ENCODE peak calls at places on chromosomes 7 and 10, in seven cellular contexts. One of them, this sample, is unnamed. For H3K36me3, the result is how much of the 10 kb centered on the place peaks cover.

GRCh38 chr10:132464256-132465192 is 67.5 kb downstream of the PWWP2B start:
- DNase-seq in stomach: peak
- DNase-seq in Peyer's patch: peak
- DNase-seq in hepatocyte: peak
- DNase-seq in MM.1S: no peak
- DNase-seq in cardiac muscle cell: peak
- DNase-seq in bronchial epithelial cell: no peak
- DNase-seq in this sample: no peak

GRCh38 chr10:89981891-89982290 is 280.5 kb downstream of the KIF20B start:
- DNase-seq in stomach: no peak
- DNase-seq in Peyer's patch: no peak
- DNase-seq in hepatocyte: no peak
- DNase-seq in MM.1S: no peak
- DNase-seq in cardiac muscle cell: peak
- DNase-seq in bronchial epithelial cell: peak
- DNase-seq in this sample: no peak

GRCh38 chr7:117960351-117960750 is 87.1 kb upstream of the CTTNBP2 start:
- DNase-seq in stomach: no peak
- DNase-seq in Peyer's patch: no peak
- DNase-seq in hepatocyte: no peak
- DNase-seq in MM.1S: no peak
- DNase-seq in cardiac muscle cell: no peak
- DNase-seq in bronchial epithelial cell: no peak
- DNase-seq in this sample: no peak

GRCh38 chr10:104327745-104328635 is 10.3 kb downstream of the ITPRIP start:
- DNase-seq in stomach: no peak
- DNase-seq in Peyer's patch: peak
- DNase-seq in hepatocyte: peak
- DNase-seq in MM.1S: no peak
- DNase-seq in cardiac muscle cell: peak
- DNase-seq in bronchial epithelial cell: peak
- DNase-seq in this sample: no peak

GRCh38 chr10:7121154-7121797 is 289.6 kb downstream of the SFMBT2 start:
- DNase-seq in stomach: peak
- DNase-seq in Peyer's patch: peak
- DNase-seq in hepatocyte: peak
- DNase-seq in MM.1S: peak
- DNase-seq in cardiac muscle cell: peak
- DNase-seq in bronchial epithelial cell: no peak
- DNase-seq in this sample: peak

GRCh38 chr10:102457591-102458150 is 6.3 kb upstream of the C10orf95 start:
- DNase-seq in stomach: no peak
- DNase-seq in Peyer's patch: no peak
- DNase-seq in hepatocyte: no peak
- DNase-seq in MM.1S: no peak
- DNase-seq in cardiac muscle cell: no peak
- DNase-seq in bronchial epithelial cell: no peak
- DNase-seq in this sample: no peak

GRCh38 chr10:37488792-37489657 is 363.6 kb downstream of the ANKRD30A start:
- DNase-seq in stomach: no peak
- DNase-seq in Peyer's patch: no peak
- DNase-seq in hepatocyte: no peak
- DNase-seq in MM.1S: no peak
- DNase-seq in cardiac muscle cell: no peak
- DNase-seq in bronchial epithelial cell: peak
- DNase-seq in this sample: peak

GRCh38 chr7:42792841-42793240 is 119.0 kb downstream of the C7orf25 start:
- DNase-seq in stomach: no peak
- DNase-seq in Peyer's patch: no peak
- DNase-seq in hepatocyte: no peak
- DNase-seq in MM.1S: no peak
- DNase-seq in cardiac muscle cell: no peak
- DNase-seq in bronchial epithelial cell: no peak
- DNase-seq in this sample: no peak

GRCh38 chr10:120749032-120749431 is 102.1 kb upstream of the WDR11 start:
- DNase-seq in stomach: no peak
- DNase-seq in Peyer's patch: no peak
- DNase-seq in hepatocyte: no peak
- DNase-seq in MM.1S: no peak
- DNase-seq in cardiac muscle cell: no peak
- DNase-seq in bronchial epithelial cell: no peak
- DNase-seq in this sample: no peak

GRCh38 chr10:34280599-34281374 is 534.3 kb downstream of the PARD3 start:
- DNase-seq in stomach: no peak
- DNase-seq in Peyer's patch: no peak
- DNase-seq in hepatocyte: peak
- DNase-seq in MM.1S: no peak
- DNase-seq in cardiac muscle cell: peak
- DNase-seq in bronchial epithelial cell: peak
- DNase-seq in this sample: no peak

GRCh38 chr10:132387723-132388210 is 9.2 kb upstream of the PWWP2B start:
- DNase-seq in stomach: peak
- DNase-seq in Peyer's patch: peak
- DNase-seq in hepatocyte: peak
- DNase-seq in MM.1S: no peak
- DNase-seq in cardiac muscle cell: peak
- DNase-seq in bronchial epithelial cell: no peak
- DNase-seq in this sample: peak

GRCh38 chr10:6416892-6417512 is 163.1 kb downstream of the PRKCQ start:
- DNase-seq in stomach: no peak
- DNase-seq in Peyer's patch: no peak
- DNase-seq in hepatocyte: peak
- DNase-seq in MM.1S: peak
- DNase-seq in cardiac muscle cell: peak
- DNase-seq in bronchial epithelial cell: peak
- DNase-seq in this sample: no peak

GRCh38 chr7:30238721-30239441 is 45.5 kb upstream of the ZNRF2 start:
- DNase-seq in stomach: peak
- DNase-seq in Peyer's patch: no peak
- DNase-seq in hepatocyte: peak
- DNase-seq in MM.1S: peak
- DNase-seq in cardiac muscle cell: peak
- DNase-seq in bronchial epithelial cell: peak
- DNase-seq in this sample: no peak

GRCh38 chr10:114709966-114710365 is 51.9 kb upstream of the ABLIM1 start:
- DNase-seq in stomach: no peak
- DNase-seq in Peyer's patch: no peak
- DNase-seq in hepatocyte: no peak
- DNase-seq in MM.1S: no peak
- DNase-seq in cardiac muscle cell: peak
- DNase-seq in bronchial epithelial cell: peak
- DNase-seq in this sample: no peak

GRCh38 chr7:123218866-123219265 is 19.1 kb upstream of the SLC13A1 start:
- DNase-seq in stomach: no peak
- DNase-seq in Peyer's patch: no peak
- DNase-seq in hepatocyte: no peak
- DNase-seq in MM.1S: no peak
- DNase-seq in cardiac muscle cell: no peak
- DNase-seq in bronchial epithelial cell: no peak
- DNase-seq in this sample: no peak

DNA sequence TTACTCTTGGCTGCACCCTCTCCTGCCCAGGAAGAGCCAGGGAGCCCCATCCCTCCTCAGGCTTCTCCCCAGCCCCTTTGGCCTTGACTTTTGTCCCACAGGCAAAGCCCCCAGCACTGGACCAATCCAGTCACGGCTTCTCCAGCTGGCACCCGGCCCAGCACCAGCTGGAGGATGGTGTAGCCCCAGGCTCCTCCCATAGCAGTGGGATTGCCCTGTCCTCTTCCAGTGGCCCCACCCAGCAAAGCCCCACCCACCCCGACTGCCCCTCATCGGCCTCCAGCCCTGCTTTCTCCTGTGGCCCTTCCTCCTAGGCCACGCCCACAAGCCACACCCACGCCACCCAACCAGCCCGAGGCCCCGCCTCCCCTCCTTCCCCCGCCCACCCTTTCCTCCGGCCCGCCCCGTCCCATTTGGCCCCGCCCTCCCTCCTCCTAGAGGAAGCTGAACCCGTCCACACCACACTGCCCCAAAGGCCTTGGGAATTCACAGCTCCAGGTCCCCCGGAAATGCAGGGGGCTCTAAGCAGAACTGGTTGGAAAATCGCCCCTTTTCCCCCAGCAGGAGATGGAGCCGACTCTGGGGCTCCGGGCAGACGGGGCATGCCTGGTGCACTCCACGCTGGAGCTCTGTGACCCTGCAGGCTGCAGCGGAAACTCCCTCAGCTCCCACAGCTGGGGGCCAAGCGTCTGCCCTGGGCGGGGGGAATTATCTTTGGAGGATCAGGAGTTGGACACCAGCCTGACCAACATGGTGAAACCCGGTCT is 25.2 kb downstream of the GET4 start:
- DNase-seq in stomach: peak
- DNase-seq in Peyer's patch: peak
- DNase-seq in hepatocyte: peak
- DNase-seq in MM.1S: no peak
- DNase-seq in cardiac muscle cell: peak
- DNase-seq in bronchial epithelial cell: peak
- DNase-seq in this sample: peak
- H3K36me3 ChIP-seq in stomach: half or more
- H3K36me3 ChIP-seq in Peyer's patch: under half
- H3K36me3 ChIP-seq in hepatocyte: under half
- H3K36me3 ChIP-seq in MM.1S: under half
- H3K36me3 ChIP-seq in cardiac muscle cell: under half
- H3K36me3 ChIP-seq in bronchial epithelial cell: under half
- H3K36me3 ChIP-seq in this sample: under half

DNA sequence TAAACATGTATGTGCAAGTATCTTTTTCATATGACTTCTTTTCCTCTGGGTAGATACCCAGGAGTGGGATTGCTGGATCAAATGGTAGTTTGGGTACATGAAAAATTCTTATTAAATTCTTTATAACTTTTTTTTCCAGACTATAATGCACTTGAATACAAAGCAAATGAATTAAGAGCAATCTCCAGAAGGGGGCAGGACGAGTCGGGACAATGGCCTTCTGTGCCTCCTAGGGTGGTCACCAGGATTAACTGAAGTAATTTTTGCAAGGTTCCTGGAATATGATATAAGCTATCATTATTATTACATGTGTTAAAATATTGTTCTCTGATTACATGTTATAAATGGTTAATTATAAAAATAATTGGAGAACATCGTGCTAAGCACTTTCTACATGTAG is 127.2 kb downstream of the PPP1R17 start:
- DNase-seq in stomach: no peak
- DNase-seq in Peyer's patch: no peak
- DNase-seq in hepatocyte: no peak
- DNase-seq in MM.1S: no peak
- DNase-seq in cardiac muscle cell: peak
- DNase-seq in bronchial epithelial cell: no peak
- DNase-seq in this sample: peak
- TF ChIP-seq CTCF in stomach: no peak
- TF ChIP-seq CTCF in Peyer's patch: no peak
- TF ChIP-seq CTCF in hepatocyte: peak
- TF ChIP-seq CTCF in MM.1S: no peak
- TF ChIP-seq CTCF in cardiac muscle cell: peak
- TF ChIP-seq CTCF in bronchial epithelial cell: no peak
- TF ChIP-seq CTCF in this sample: no peak

DNA sequence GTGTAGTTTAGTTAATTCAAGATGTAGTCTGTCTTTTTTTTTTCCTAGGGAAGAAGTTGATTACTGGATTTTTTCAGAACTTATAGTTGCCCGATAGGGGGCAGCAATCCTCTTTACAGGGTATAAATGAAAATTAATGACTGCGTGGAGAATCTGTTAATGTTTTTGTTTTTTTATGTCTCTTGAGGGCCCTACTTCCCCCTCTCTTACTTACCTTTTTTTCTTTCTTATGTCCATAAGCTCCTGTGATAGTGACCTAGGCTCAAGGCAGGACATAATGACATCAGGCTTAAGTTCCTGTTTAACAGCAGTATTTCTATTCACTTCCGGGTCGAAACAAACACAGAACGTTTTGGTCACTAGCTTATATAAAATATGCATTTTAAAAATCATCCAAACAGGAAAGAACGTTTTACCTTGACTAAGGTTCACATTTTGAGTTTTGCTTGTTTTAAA is 18.8 kb downstream of the CDC123 start:
- DNase-seq in stomach: no peak
- DNase-seq in Peyer's patch: no peak
- DNase-seq in hepatocyte: peak
- DNase-seq in MM.1S: peak
- DNase-seq in cardiac muscle cell: peak
- DNase-seq in bronchial epithelial cell: peak
- DNase-seq in this sample: no peak
- H3K4me3 ChIP-seq in stomach: no peak
- H3K4me3 ChIP-seq in Peyer's patch: no peak
- H3K4me3 ChIP-seq in hepatocyte: no peak
- H3K4me3 ChIP-seq in MM.1S: no peak
- H3K4me3 ChIP-seq in cardiac muscle cell: no peak
- H3K4me3 ChIP-seq in bronchial epithelial cell: no peak
- H3K4me3 ChIP-seq in this sample: no peak

GRCh38 chr7:18843979-18844378 is 273.5 kb downstream of the TWIST1 start:
- DNase-seq in stomach: no peak
- DNase-seq in Peyer's patch: no peak
- DNase-seq in hepatocyte: no peak
- DNase-seq in MM.1S: no peak
- DNase-seq in cardiac muscle cell: no peak
- DNase-seq in bronchial epithelial cell: no peak
- DNase-seq in this sample: no peak
- H3K36me3 ChIP-seq in stomach: under half
- H3K36me3 ChIP-seq in Peyer's patch: under half
- H3K36me3 ChIP-seq in hepatocyte: under half
- H3K36me3 ChIP-seq in MM.1S: under half
- H3K36me3 ChIP-seq in cardiac muscle cell: under half
- H3K36me3 ChIP-seq in bronchial epithelial cell: under half
- H3K36me3 ChIP-seq in this sample: under half

DNA sequence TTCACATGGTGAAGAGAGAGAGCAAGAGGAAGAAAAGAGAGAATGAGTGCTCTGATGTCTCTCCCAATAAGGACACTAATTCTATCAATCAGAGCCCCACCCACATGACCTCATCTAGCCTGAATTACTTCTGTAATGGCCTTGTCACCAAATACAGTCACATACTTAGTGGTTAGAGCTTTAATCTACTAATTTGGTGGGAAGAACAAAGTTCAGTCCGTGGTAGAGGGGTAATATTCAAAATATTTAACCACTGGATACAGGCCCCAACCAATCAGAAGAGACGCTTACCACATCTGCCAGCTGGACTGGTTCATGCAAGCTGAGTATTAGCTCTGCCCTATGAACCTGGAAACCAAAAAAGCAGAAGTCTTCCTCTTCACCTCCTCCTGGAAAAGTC is 336.3 kb upstream of the NFE2L3 start:
- DNase-seq in stomach: no peak
- DNase-seq in Peyer's patch: no peak
- DNase-seq in hepatocyte: no peak
- DNase-seq in MM.1S: no peak
- DNase-seq in cardiac muscle cell: no peak
- DNase-seq in bronchial epithelial cell: no peak
- DNase-seq in this sample: no peak
- TF ChIP-seq CTCF in stomach: no peak
- TF ChIP-seq CTCF in Peyer's patch: no peak
- TF ChIP-seq CTCF in hepatocyte: no peak
- TF ChIP-seq CTCF in MM.1S: no peak
- TF ChIP-seq CTCF in cardiac muscle cell: no peak
- TF ChIP-seq CTCF in bronchial epithelial cell: no peak
- TF ChIP-seq CTCF in this sample: no peak

GRCh38 chr10:59333731-59334130 is 28.6 kb downstream of the FAM13C start:
- DNase-seq in stomach: no peak
- DNase-seq in Peyer's patch: no peak
- DNase-seq in hepatocyte: no peak
- DNase-seq in MM.1S: no peak
- DNase-seq in cardiac muscle cell: no peak
- DNase-seq in bronchial epithelial cell: no peak
- DNase-seq in this sample: no peak
- H3K4me3 ChIP-seq in stomach: no peak
- H3K4me3 ChIP-seq in Peyer's patch: no peak
- H3K4me3 ChIP-seq in hepatocyte: no peak
- H3K4me3 ChIP-seq in MM.1S: no peak
- H3K4me3 ChIP-seq in cardiac muscle cell: no peak
- H3K4me3 ChIP-seq in bronchial epithelial cell: no peak
- H3K4me3 ChIP-seq in this sample: no peak